ENCODE peak calls at places on chromosome X, in five cellular contexts. E, M, F, Y and P are unnamed samples.

GRCh38 chrX:12002876-12003275 is 135.4 kb upstream of the FRMPD4 start:
- DNase-seq in E (no peak), M (no peak), F (no peak), Y (no peak), P (no peak)

GRCh38 chrX:77788050-77788449 is 2.0 kb upstream of the ATRX start:
- DNase-seq in E (no peak), M (peak), F (no peak), Y (no peak), P (no peak)

GRCh38 chrX:130075768-130076167 is 34.5 kb downstream of the ELF4 start:
- DNase-seq in E (no peak), M (no peak), F (no peak), Y (no peak), P (no peak)

GRCh38 chrX:15564981-15565579 is 35.7 kb downstream of the ACE2 start:
- DNase-seq in E (peak), M (peak), F (peak), Y (peak), P (peak)

GRCh38 chrX:111283446-111283845 is 13.2 kb upstream of the CAPN6 start:
- DNase-seq in E (no peak), M (no peak), F (no peak), Y (no peak), P (no peak)

GRCh38 chrX:151391722-151392121 is 5.3 kb upstream of the VMA21 start:
- DNase-seq in E (peak), M (no peak), F (no peak), Y (no peak), P (no peak)

GRCh38 chrX:74133156-74133796 is 170.7 kb upstream of the ZCCHC13 start:
- DNase-seq in E (peak), M (peak), F (peak), Y (peak), P (peak)

GRCh38 chrX:38277802-38278201 is 49.5 kb downstream of the RPGR start:
- DNase-seq in E (no peak), M (peak), F (no peak), Y (no peak), P (no peak)

GRCh38 chrX:50799531-50799961 is 14.4 kb downstream of the SHROOM4 start:
- DNase-seq in E (no peak), M (no peak), F (no peak), Y (no peak), P (no peak)

GRCh38 chrX:72554448-72555140 is 18.0 kb downstream of the HDAC8 start:
- DNase-seq in E (peak), M (no peak), F (no peak), Y (no peak), P (no peak)

GRCh38 chrX:107561468-107562215 is 66.7 kb upstream of the PRPS1 start:
- DNase-seq in E (no peak), M (no peak), F (no peak), Y (no peak), P (no peak)

GRCh38 chrX:10450229-10450958 is 170.0 kb downstream of the MID1 start:
- DNase-seq in E (no peak), M (no peak), F (no peak), Y (no peak), P (no peak)

GRCh38 chrX:103441878-103442535 is 65.7 kb downstream of the BEX3 start:
- DNase-seq in E (no peak), M (no peak), F (no peak), Y (no peak), P (no peak)

GRCh38 chrX:103536071-103536470 is 16.8 kb upstream of the RAB40A start:
- DNase-seq in E (no peak), M (no peak), F (no peak), Y (no peak), P (no peak)

GRCh38 chrX:72532371-72532770 is 40.3 kb downstream of the HDAC8 start:
- DNase-seq in E (no peak), M (no peak), F (no peak), Y (no peak), P (no peak)

GRCh38 chrX:125577479-125577878 is 257.8 kb downstream of the TEX13C start:
- DNase-seq in E (no peak), M (no peak), F (no peak), Y (no peak), P (no peak)

GRCh38 chrX:79270401-79270800 is 96.7 kb downstream of the ITM2A start:
- DNase-seq in E (no peak), M (no peak), F (peak), Y (no peak), P (peak)

GRCh38 chrX:153412746-153413720 is 1.8 kb downstream of the ZFP92 start:
- DNase-seq in E (no peak), M (no peak), F (no peak), Y (peak), P (no peak)

GRCh38 chrX:153410888-153411254 is 401 bp upstream of the ZFP92 start:
- DNase-seq in E (no peak), M (no peak), F (no peak), Y (no peak), P (no peak)

GRCh38 chrX:153410328-153410727 is 944 bp upstream of the ZFP92 start:
- DNase-seq in E (no peak), M (no peak), F (no peak), Y (no peak), P (no peak)

GRCh38 chrX:153411988-153412574 is 809 bp downstream of the ZFP92 start:
- DNase-seq in E (no peak), M (no peak), F (no peak), Y (peak), P (no peak)

GRCh38 chrX:153411255-153411987 is at the start of gene ZFP92:
- DNase-seq in E (peak), M (no peak), F (no peak), Y (peak), P (no peak)
- TF ChIP-seq GABPA in E (peak), M (no peak), F (no peak), Y (no peak), P (no peak)

GRCh38 chrX:21744060-21744459 is 13.9 kb downstream of the SMPX start:
- DNase-seq in E (no peak), M (no peak), F (no peak), Y (no peak), P (no peak)
- TF ChIP-seq REST in E (no peak), M (no peak), F (no peak), Y (no peak), P (no peak)

GRCh38 chrX:113747274-113747973 is 836.5 kb upstream of the HTR2C start:
- DNase-seq in E (no peak), M (no peak), F (no peak), Y (no peak), P (no peak)

GRCh38 chrX:113741744-113742143 is 842.1 kb upstream of the HTR2C start:
- DNase-seq in E (no peak), M (peak), F (no peak), Y (peak), P (no peak)

GRCh38 chrX:113743069-113743468 is 840.8 kb upstream of the HTR2C start:
- DNase-seq in E (no peak), M (no peak), F (no peak), Y (no peak), P (no peak)
- H3K4me3 ChIP-seq in E (no peak), M (no peak), F (no peak), Y (no peak), P (no peak)

GRCh38 chrX:45715787-45716186 is 515.1 kb upstream of the DIPK2B start:
- DNase-seq in E (no peak), M (no peak), F (no peak), Y (no peak), P (no peak)

GRCh38 chrX:45712067-45712466 is 511.4 kb upstream of the DIPK2B start:
- DNase-seq in E (no peak), M (no peak), F (no peak), Y (no peak), P (no peak)

GRCh38 chrX:45711231-45711630 is 510.6 kb upstream of the DIPK2B start:
- DNase-seq in E (no peak), M (no peak), F (no peak), Y (no peak), P (no peak)

GRCh38 chrX:45716747-45717146 is 516.1 kb upstream of the DIPK2B start:
- DNase-seq in E (no peak), M (no peak), F (no peak), Y (no peak), P (no peak)

DNA sequence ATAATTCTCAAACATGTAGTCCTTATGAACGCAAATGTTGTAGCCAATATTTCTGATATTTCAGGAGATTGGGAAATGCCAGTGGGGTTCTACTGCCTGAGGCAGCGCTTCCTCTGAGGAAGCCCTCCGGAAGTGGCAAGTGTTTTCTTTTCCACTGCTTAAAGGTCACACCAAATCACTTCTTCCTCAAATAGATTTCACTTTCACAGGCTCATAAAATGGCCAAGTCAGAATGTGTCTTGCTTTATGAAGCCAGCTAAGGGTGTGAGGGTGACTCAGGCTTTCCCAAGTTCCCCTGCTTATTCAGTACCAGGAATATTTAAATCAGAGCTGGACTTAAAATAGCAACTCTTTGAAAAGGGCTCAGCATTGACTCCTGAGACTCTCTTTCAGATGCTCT is 514.2 kb upstream of the DIPK2B start:
- DNase-seq in E (no peak), M (no peak), F (peak), Y (no peak), P (no peak)
- TF ChIP-seq GABPA in E (no peak), M (no peak), F (no peak), Y (no peak), P (no peak)

DNA sequence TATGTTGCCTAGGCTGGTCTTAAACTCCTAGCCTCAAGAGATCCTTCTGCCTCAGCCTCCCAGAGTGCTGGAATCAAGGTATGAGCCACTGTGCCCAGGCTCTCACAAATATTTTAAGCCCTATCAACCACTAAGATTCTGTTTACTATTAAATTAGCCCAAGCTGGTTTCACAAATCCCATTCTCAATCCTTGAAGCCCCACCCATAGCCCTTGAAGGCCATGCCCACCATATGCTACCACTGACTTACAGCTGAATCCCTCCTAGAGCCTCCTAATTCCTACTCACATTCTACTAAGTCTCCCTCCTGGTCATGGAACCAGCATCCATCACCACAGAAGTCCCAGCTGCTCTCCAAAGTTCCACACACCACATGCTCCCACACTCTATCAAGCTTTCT is 9.7 kb downstream of the GRIPAP1 start:
- DNase-seq in E (no peak), M (no peak), F (no peak), Y (no peak), P (no peak)
- TF ChIP-seq REST in E (no peak), M (no peak), F (no peak), Y (no peak), P (no peak)

GRCh38 chrX:48598645-48599044 is 1.4 kb downstream of the WDR13 start:
- DNase-seq in E (no peak), M (no peak), F (no peak), Y (no peak), P (no peak)
- H3K4me3 ChIP-seq in E (no peak), M (peak), F (no peak), Y (peak), P (no peak)

GRCh38 chrX:13791559-13791958 is 25.3 kb downstream of the GPM6B start:
- DNase-seq in E (no peak), M (no peak), F (no peak), Y (no peak), P (no peak)
- TF ChIP-seq GABPA in E (no peak), M (no peak), F (no peak), Y (no peak), P (no peak)

DNA sequence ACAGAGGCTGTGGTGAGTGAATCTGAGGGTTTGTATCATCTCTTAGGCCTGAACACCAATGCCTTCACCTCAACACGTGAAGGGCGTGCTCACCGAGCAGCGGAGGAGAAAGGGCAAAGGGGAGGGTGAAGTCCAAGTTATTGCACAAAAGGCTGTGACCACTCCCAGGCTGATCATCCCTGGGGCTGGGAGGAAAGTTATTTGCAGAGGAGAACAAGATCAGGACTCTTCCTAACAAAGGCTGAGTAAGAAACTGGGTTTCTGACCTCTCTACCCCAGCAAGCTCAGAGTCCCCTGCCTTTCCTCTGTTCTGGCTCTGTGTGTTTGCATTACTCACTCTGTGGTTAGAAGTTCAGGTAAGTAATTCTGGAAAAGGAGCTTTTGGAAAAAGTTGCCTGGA is 366.3 kb upstream of the CXorf51A start:
- DNase-seq in E (no peak), M (peak), F (no peak), Y (no peak), P (no peak)
- TF ChIP-seq REST in E (no peak), M (no peak), F (no peak), Y (no peak), P (no peak)